ENCODE peak calls at places on chromosomes 2 and 18, in nine cellular contexts. Y is DMS153, D is cardiac septum, B is NCI-H510A treated with DMSO at 0.1 percent for 48 hours, R is Peyer's patch, W is cardiac muscle cell, Z is islet precursor cell, V is HCEC 1CT, S is PC-3. F is an unnamed sample.

GRCh38 chr2:167749016-167749415 is 498.4 kb downstream of the STK39 start:
- DNase-seq in D (no peak), S (peak; percentile 73), V (peak; percentile 72), B (no peak), W (no peak), Y (no peak), R (no peak), Z (no peak), F (no peak)

GRCh38 chr2:85156141-85156540 is 22.9 kb downstream of the TCF7L1 start:
- DNase-seq in S (no peak), Z (no peak), B (no peak), R (peak; percentile 8), D (peak; percentile 17), V (no peak), Y (no peak), W (peak; percentile 81), F (no peak)

GRCh38 chr18:9181275-9181674 is 44.7 kb downstream of the ANKRD12 start:
- DNase-seq in W (no peak), B (no peak), Y (no peak), Z (no peak), D (no peak), R (no peak), S (no peak), V (no peak), F (no peak)

GRCh38 chr2:218878941-218879761 is 1.5 kb upstream of the WNT10A start:
- DNase-seq in S (no peak), W (no peak), Y (no peak), Z (peak; percentile 75), B (no peak), R (peak; percentile 37), D (no peak), V (no peak), F (no peak)

GRCh38 chr2:45072862-45073237 is 63.6 kb upstream of the SIX2 start:
- DNase-seq in Z (peak; percentile 42), B (no peak), W (no peak), V (no peak), D (no peak), R (no peak), Y (no peak), S (no peak), F (no peak)

GRCh38 chr2:226791487-226792081 is 8.0 kb downstream of the IRS1 start:
- DNase-seq in W (peak; percentile 89), D (peak; percentile 96), V (peak; percentile 90), Z (peak; percentile 93), Y (peak; percentile 79), S (peak; percentile 87), R (peak; percentile 95), B (peak; percentile 72), F (peak; percentile 79)

GRCh38 chr2:41947701-41948396 is 100.0 kb upstream of the PKDCC start:
- DNase-seq in W (peak; percentile 76), Z (peak; percentile 94), B (no peak), R (no peak), D (no peak), V (no peak), S (no peak), Y (no peak), F (no peak)

GRCh38 chr2:229974271-229974670 is 52.0 kb downstream of the FBXO36 start:
- DNase-seq in Y (no peak), B (no peak), W (peak; percentile 96), R (no peak), S (no peak), D (no peak), Z (no peak), V (peak; percentile 50), F (no peak)

GRCh38 chr2:80312282-80312839 is 7.8 kb upstream of the LRRTM1 start:
- DNase-seq in S (no peak), B (no peak), Y (no peak), V (no peak), R (no peak), D (no peak), W (no peak), Z (peak; percentile 64), F (no peak)

GRCh38 chr18:23743733-23744333 is 54.6 kb downstream of the LAMA3 start:
- DNase-seq in B (peak; percentile 42), R (no peak), Y (peak; percentile 13), V (no peak), W (no peak), Z (no peak), S (no peak), D (no peak), F (no peak)

GRCh38 chr2:204110250-204111183 is 174.0 kb downstream of the ICOS start:
- DNase-seq in B (no peak), W (peak; percentile 53), D (no peak), R (no peak), S (no peak), Y (no peak), Z (no peak), V (no peak), F (no peak)

GRCh38 chr18:49161627-49162026 is 210.9 kb upstream of the SMAD7 start:
- DNase-seq in Z (no peak), B (no peak), R (no peak), W (peak; percentile 62), S (no peak), Y (no peak), D (no peak), V (no peak), F (no peak)

GRCh38 chr2:66301073-66301766 is 133.7 kb upstream of the MEIS1 start:
- DNase-seq in S (no peak), W (peak; percentile 2), Y (peak; percentile 16), R (no peak), D (no peak), V (no peak), B (peak; percentile 49), Z (no peak), F (no peak)

GRCh38 chr2:30366199-30366691 is 80.8 kb upstream of the LCLAT1 start:
- DNase-seq in Z (peak; percentile 78), V (peak; percentile 76), Y (no peak), S (no peak), R (no peak), D (no peak), W (no peak), B (no peak), F (no peak)

GRCh38 chr2:72630767-72631166 is 195.1 kb downstream of the EXOC6B start:
- DNase-seq in V (peak; percentile 28), W (peak; percentile 38), Z (no peak), D (no peak), S (peak; percentile 39), R (no peak), Y (no peak), B (no peak), F (no peak)

GRCh38 chr2:42969231-42970150 is 177.1 kb upstream of the HAAO start:
- DNase-seq in Y (no peak), B (no peak), D (peak; percentile 67), V (peak; percentile 81), R (no peak), Z (peak; percentile 76), S (peak; percentile 86), W (peak; percentile 70), F (no peak)

GRCh38 chr2:218960196-218961165 is 1.0 kb downstream of the CDK5R2 start:
- DNase-seq in S (no peak), D (peak; percentile 47), Y (no peak), B (peak; percentile 33), R (no peak), W (no peak), V (no peak), Z (no peak), F (no peak)

F was measured in NCI-H2107.